ENCODE peak calls at places on chromosomes 16 and 17, in six cellular contexts. W is esophagus muscularis mucosa, H is fibroblast of pulmonary artery, P is heart left ventricle, O is left lung, L is AG10803. G is an unnamed sample.

GRCh38 chr16:66265106-66265415 is 101.4 kb upstream of the CDH5 start:
- DNase-seq in P (no peak), L (no peak), O (no peak), H (no peak), W (no peak), G (no peak)

GRCh38 chr16:306911-307370 is 24.0 kb downstream of the PDIA2 start:
- DNase-seq in W (no peak), L (no peak), O (peak; percentile 55), H (no peak), P (no peak), G (no peak)

GRCh38 chr17:49528966-49529365 is 33.9 kb downstream of the NGFR start:
- DNase-seq in L (no peak), O (no peak), W (no peak), P (no peak), H (no peak), G (no peak)

GRCh38 chr17:1058423-1059130 is 61.6 kb downstream of the TIMM22 start:
- DNase-seq in L (peak; percentile 24), H (peak; percentile 55), O (peak; percentile 94), W (no peak), P (no peak), G (peak; percentile 58)

GRCh38 chr17:72427761-72428109 is 306.9 kb downstream of the SOX9 start:
- DNase-seq in L (no peak), O (no peak), H (no peak), W (no peak), P (no peak), G (no peak)

GRCh38 chr17:67390646-67391480 is 13.8 kb downstream of the PITPNC1 start:
- DNase-seq in O (no peak), L (peak; percentile 87), W (no peak), H (peak; percentile 94), P (peak; percentile 43), G (no peak)

GRCh38 chr17:49501496-49501895 is 6.4 kb downstream of the NGFR start:
- DNase-seq in L (no peak), O (no peak), H (no peak), W (no peak), P (no peak), G (no peak)

GRCh38 chr16:57141822-57142631 is 43.8 kb downstream of the PSME3IP1 start:
- DNase-seq in H (no peak), L (no peak), O (peak; percentile 55), W (no peak), P (no peak), G (no peak)

GRCh38 chr17:17694229-17695081 is 13.2 kb downstream of the RAI1 start:
- DNase-seq in H (peak; percentile 60), P (peak; percentile 80), W (no peak), O (peak; percentile 90), L (peak; percentile 55), G (peak; percentile 67)

GRCh38 chr17:62625184-62625869 is 2.1 kb upstream of the MRC2 start:
- DNase-seq in H (no peak), O (no peak), W (no peak), P (no peak), L (no peak), G (no peak)

GRCh38 chr17:79005063-79005861 is 4.3 kb downstream of the CANT1 start:
- DNase-seq in W (no peak), P (no peak), L (no peak), H (no peak), O (no peak), G (no peak)

GRCh38 chr17:31721291-31722025 is 137.6 kb downstream of the COPRS start:
- DNase-seq in O (no peak), H (no peak), P (no peak), W (no peak), L (no peak), G (no peak)

GRCh38 chr17:61836266-61837174 is 26.8 kb downstream of the BRIP1 start:
- DNase-seq in H (no peak), W (no peak), L (no peak), P (no peak), O (no peak), G (no peak)

GRCh38 chr17:83053779-83054451 is 25.5 kb upstream of the METRNL start:
- DNase-seq in O (peak; percentile 86), L (no peak), W (no peak), H (no peak), P (peak; percentile 45), G (no peak)

GRCh38 chr17:34886831-34887230 is 74.4 kb downstream of the CCT6B start:
- DNase-seq in W (no peak), L (no peak), P (no peak), O (no peak), H (no peak), G (no peak)

GRCh38 chr17:20234266-20234665 is 225.1 kb downstream of the SPECC1 start:
- DNase-seq in O (no peak), P (no peak), W (no peak), L (no peak), H (no peak), G (no peak)

GRCh38 chr16:87384162-87384999 is 805 bp upstream of the FBXO31 start:
- DNase-seq in L (no peak), P (peak; percentile 65), O (peak; percentile 90), H (no peak), W (no peak), G (peak; percentile 55)

GRCh38 chr17:17781591-17782424 is 55.0 kb downstream of the SREBF1 start:
- DNase-seq in W (no peak), H (peak; percentile 45), L (peak; percentile 43), P (peak; percentile 85), O (no peak), G (peak; percentile 39)

GRCh38 chr17:55830210-55830609 is 79.4 kb downstream of the PCTP start:
- DNase-seq in L (no peak), W (no peak), O (no peak), H (no peak), P (no peak), G (no peak)

GRCh38 chr17:55820675-55821074 is 69.8 kb downstream of the PCTP start:
- DNase-seq in W (no peak), O (no peak), P (no peak), H (no peak), L (no peak), G (no peak)

GRCh38 chr17:55830699-55831098 is 79.8 kb downstream of the PCTP start:
- DNase-seq in W (no peak), O (no peak), L (no peak), H (no peak), P (no peak), G (no peak)

DNA sequence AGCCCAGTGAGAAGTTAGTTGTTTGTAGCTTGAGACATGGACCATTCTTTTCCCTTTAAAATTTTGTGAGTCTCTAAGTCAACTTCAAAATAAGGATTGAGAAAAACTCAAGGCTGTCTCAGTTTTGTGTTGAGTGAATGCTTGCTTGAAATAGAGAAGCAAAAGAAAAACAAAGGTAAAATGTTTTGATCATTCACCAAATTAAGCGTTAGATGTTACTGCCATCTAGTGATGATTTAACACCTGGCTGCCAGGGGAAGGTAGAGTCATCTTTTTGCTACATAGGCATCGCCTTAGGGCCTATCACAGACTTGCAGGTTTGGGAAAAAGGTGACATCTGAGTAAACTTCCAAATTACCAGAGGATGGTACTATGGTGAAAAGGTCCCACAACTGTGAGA is 74.4 kb downstream of the PCTP start:
- DNase-seq in L (no peak), O (no peak), W (no peak), H (no peak), P (no peak), G (no peak)
- TF ChIP-seq CTCF in L (no peak), O (no peak), W (no peak), H (peak; percentile 12), P (peak; percentile 39), G (no peak)

GRCh38 chr16:86042996-86043725 is 144.2 kb downstream of the IRF8 start:
- DNase-seq in P (no peak), W (no peak), H (no peak), O (no peak), L (no peak), G (no peak)

GRCh38 chr16:86041205-86041604 is 142.2 kb downstream of the IRF8 start:
- DNase-seq in W (no peak), P (no peak), O (no peak), H (no peak), L (no peak), G (no peak)

GRCh38 chr16:86040496-86040895 is 141.5 kb downstream of the IRF8 start:
- DNase-seq in O (no peak), W (no peak), P (no peak), L (no peak), H (no peak), G (no peak)

GRCh38 chr16:86039606-86040005 is 140.6 kb downstream of the IRF8 start:
- DNase-seq in W (no peak), L (no peak), P (no peak), H (no peak), O (no peak), G (no peak)

GRCh38 chr16:86041807-86042206 is 142.8 kb downstream of the IRF8 start:
- DNase-seq in O (no peak), H (no peak), W (no peak), P (no peak), L (no peak), G (no peak)
- TF ChIP-seq CTCF in O (no peak), H (no peak), W (no peak), P (no peak), L (no peak), G (no peak)

GRCh38 chr16:83717308-83717707 is 90.5 kb upstream of the HSBP1 start:
- DNase-seq in P (no peak), H (no peak), L (no peak), W (no peak), O (no peak), G (no peak)
- TF ChIP-seq CTCF in P (no peak), H (no peak), L (no peak), W (no peak), O (no peak), G (no peak)

GRCh38 chr17:77148109-77148958 is 7.6 kb downstream of the SEC14L1 start:
- DNase-seq in W (no peak), P (no peak), L (no peak), O (no peak), H (no peak), G (no peak)

GRCh38 chr17:77153487-77153886 is 12.7 kb downstream of the SEC14L1 start:
- DNase-seq in O (no peak), L (no peak), P (no peak), H (no peak), W (no peak), G (no peak)

GRCh38 chr17:77148959-77149510 is 8.3 kb downstream of the SEC14L1 start:
- DNase-seq in L (peak; percentile 40), W (no peak), P (no peak), H (no peak), O (no peak), G (no peak)

GRCh38 chr17:77154187-77154586 is 13.4 kb downstream of the SEC14L1 start:
- DNase-seq in P (no peak), O (no peak), L (no peak), H (no peak), W (no peak), G (no peak)

GRCh38 chr17:77151236-77151635 is 10.5 kb downstream of the SEC14L1 start:
- DNase-seq in P (no peak), O (no peak), L (peak; percentile 64), W (no peak), H (no peak), G (no peak)
- TF ChIP-seq CTCF in P (no peak), O (no peak), L (no peak), W (no peak), H (no peak), G (no peak)

G was measured in endothelial cell.